ENCODE peak calls at places on chromosomes 11 and 22, in five cellular contexts. S is effector memory CD8-positive, alpha-beta T cell; Q is fibroblast of the aortic adventitia; R is germinal center; F is endothelial cell. L is an unnamed sample.

GRCh38 chr11:39817248-39817647 is 1642.2 kb downstream of the LRRC4C start:
- DNase-seq in Q (no peak), S (no peak), F (no peak), R (no peak), L (no peak)

GRCh38 chr22:28983788-28984441 is 77.7 kb downstream of the C22orf31 start:
- DNase-seq in F (no peak), R (no peak), Q (peak; percentile 40), S (no peak), L (no peak)

GRCh38 chr22:47333625-47334024 is 571.2 kb downstream of the TBC1D22A start:
- DNase-seq in R (no peak), Q (peak; percentile 72), S (no peak), F (no peak), L (no peak)

GRCh38 chr11:59273008-59273841 is 60.5 kb upstream of the MPEG1 start:
- DNase-seq in Q (no peak), F (no peak), S (no peak), R (peak; percentile 69), L (no peak)

GRCh38 chr11:23226331-23226909 is 366.1 kb upstream of the CCDC179 start:
- DNase-seq in S (no peak), F (no peak), R (no peak), Q (peak; percentile 68), L (no peak)

GRCh38 chr22:31148516-31148915 is 8.2 kb upstream of the PLA2G3 start:
- DNase-seq in F (no peak), R (no peak), S (no peak), Q (peak; percentile 63), L (no peak)

GRCh38 chr22:50184004-50184461 is 1.7 kb upstream of the TRABD start:
- DNase-seq in F (no peak), R (no peak), S (no peak), Q (peak; percentile 61), L (peak; percentile 47)

GRCh38 chr11:131465746-131466145 is 95.3 kb downstream of the NTM start:
- DNase-seq in S (no peak), R (no peak), Q (no peak), F (peak; percentile 57), L (no peak)

GRCh38 chr11:69654660-69655478 is 13.9 kb downstream of the CCND1 start:
- DNase-seq in S (no peak), R (no peak), Q (no peak), F (no peak), L (no peak)

GRCh38 chr11:28417601-28418323 is 309.6 kb downstream of the METTL15 start:
- DNase-seq in R (no peak), Q (no peak), S (no peak), F (no peak), L (no peak)

GRCh38 chr11:119284344-119285157 is 32.4 kb downstream of the MCAM start:
- DNase-seq in Q (peak; percentile 64), F (no peak), S (peak; percentile 5), R (peak; percentile 59), L (no peak)

GRCh38 chr11:124717786-124718634 is 21.7 kb upstream of the NRGN start:
- DNase-seq in S (peak; percentile 8), R (no peak), Q (peak; percentile 41), F (peak; percentile 23), L (peak; percentile 31)

GRCh38 chr11:114316980-114317675 is 20.9 kb downstream of the NNMT start:
- DNase-seq in Q (peak; percentile 83), R (no peak), F (no peak), S (no peak), L (no peak)

GRCh38 chr11:9905562-9905961 is 241.7 kb downstream of the SWAP70 start:
- DNase-seq in Q (no peak), F (no peak), S (no peak), R (no peak), L (no peak)